ENCODE peak calls at places on chromosomes 6 and 20, in six cellular contexts. V, Z, G, H, M and X are unnamed samples.

GRCh38 chr20:18263723-18264122 is 24.6 kb upstream of the ZNF133 start:
- DNase-seq in V (peak; percentile 47), H (peak; percentile 65), G (no peak), Z (no peak), M (peak; percentile 21), X (no peak)

GRCh38 chr20:40607927-40608326 is 81.1 kb downstream of the MAFB start:
- DNase-seq in H (no peak), Z (no peak), M (no peak), V (no peak), G (no peak), X (no peak)

GRCh38 chr6:11460001-11460668 is 77.4 kb upstream of the TMEM170B start:
- DNase-seq in Z (no peak), V (no peak), M (peak; percentile 21), H (peak; percentile 44), G (no peak), X (no peak)

GRCh38 chr6:2687456-2687855 is 63.3 kb downstream of the MYLK4 start:
- DNase-seq in V (no peak), M (no peak), G (no peak), H (no peak), Z (no peak), X (no peak)

GRCh38 chr6:11198663-11199603 is 33.5 kb downstream of the NEDD9 start:
- DNase-seq in M (no peak), Z (peak; percentile 53), H (no peak), V (no peak), G (no peak), X (no peak)

GRCh38 chr20:6162239-6162638 is 39.4 kb upstream of the FERMT1 start:
- DNase-seq in Z (no peak), M (peak; percentile 77), H (no peak), G (peak; percentile 76), V (no peak), X (peak; percentile 6)

GRCh38 chr6:83792846-83793245 is 60.3 kb upstream of the RIPPLY2 start:
- DNase-seq in G (no peak), M (no peak), V (no peak), Z (no peak), H (no peak), X (no peak)

GRCh38 chr6:11161031-11161966 is 49.8 kb upstream of the ERVFRD-1 start:
- DNase-seq in M (no peak), V (no peak), G (no peak), Z (no peak), H (no peak), X (peak; percentile 55)

GRCh38 chr20:15654208-15654649 is 919.0 kb downstream of the KIF16B start:
- DNase-seq in Z (no peak), M (peak; percentile 20), H (peak; percentile 54), V (peak; percentile 45), G (peak; percentile 10), X (no peak)

GRCh38 chr6:10407018-10407673 is 7.7 kb downstream of the TFAP2A start:
- DNase-seq in M (no peak), Z (no peak), V (no peak), H (no peak), G (no peak), X (no peak)

GRCh38 chr6:38543022-38543421 is 96.7 kb downstream of the BTBD9 start:
- DNase-seq in Z (no peak), H (no peak), M (no peak), G (no peak), V (no peak), X (no peak)

GRCh38 chr6:169326067-169326799 is 72.6 kb upstream of the THBS2 start:
- DNase-seq in G (no peak), V (no peak), M (peak; percentile 48), Z (no peak), H (no peak), X (peak; percentile 30)

GRCh38 chr20:36421641-36422040 is 115.5 kb downstream of the DLGAP4 start:
- DNase-seq in V (no peak), G (no peak), H (no peak), Z (no peak), M (no peak), X (no peak)

GRCh38 chr20:24991897-24992419 is 593 bp downstream of the APMAP start:
- DNase-seq in M (peak; percentile 14), G (no peak), H (peak; percentile 50), Z (no peak), V (peak; percentile 33), X (peak; percentile 42)

GRCh38 chr6:122372647-122373046 is 26.8 kb upstream of the HSF2 start:
- DNase-seq in M (peak; percentile 30), H (no peak), Z (no peak), V (no peak), G (no peak), X (peak; percentile 22)

GRCh38 chr6:151294561-151295101 is 54.9 kb downstream of the AKAP12 start:
- DNase-seq in Z (no peak), M (no peak), G (no peak), H (no peak), V (no peak), X (peak; percentile 14)

GRCh38 chr20:56439784-56440291 is 27.8 kb downstream of the CASS4 start:
- DNase-seq in H (no peak), Z (no peak), G (no peak), V (peak; percentile 35), M (peak; percentile 99), X (peak; percentile 99)

GRCh38 chr6:157428418-157429202 is 47.6 kb downstream of the ZDHHC14 start:
- DNase-seq in M (no peak), G (no peak), H (no peak), V (no peak), Z (peak; percentile 89), X (no peak)

GRCh38 chr6:26327450-26328264 is 37.3 kb upstream of the BTN3A2 start:
- DNase-seq in Z (no peak), G (no peak), V (no peak), M (peak; percentile 85), H (peak; percentile 77), X (peak; percentile 51)

GRCh38 chr6:106163966-106164877 is 78.1 kb downstream of the PRDM1 start:
- DNase-seq in Z (no peak), G (peak; percentile 26), M (peak; percentile 92), V (no peak), H (no peak), X (peak; percentile 92)

GRCh38 chr6:110543106-110543505 is 66.7 kb upstream of the SLC22A16 start:
- DNase-seq in Z (no peak), H (no peak), M (no peak), V (peak; percentile 58), G (no peak), X (no peak)

GRCh38 chr6:140174509-140174908 is 800.1 kb upstream of the CITED2 start:
- DNase-seq in Z (peak; percentile 35), V (no peak), G (no peak), M (peak; percentile 93), H (no peak), X (peak; percentile 97)

GRCh38 chr6:13289789-13290318 is 38.5 kb downstream of the TBC1D7 start:
- DNase-seq in H (peak; percentile 48), Z (no peak), M (peak; percentile 26), G (no peak), V (no peak), X (no peak)

DNA sequence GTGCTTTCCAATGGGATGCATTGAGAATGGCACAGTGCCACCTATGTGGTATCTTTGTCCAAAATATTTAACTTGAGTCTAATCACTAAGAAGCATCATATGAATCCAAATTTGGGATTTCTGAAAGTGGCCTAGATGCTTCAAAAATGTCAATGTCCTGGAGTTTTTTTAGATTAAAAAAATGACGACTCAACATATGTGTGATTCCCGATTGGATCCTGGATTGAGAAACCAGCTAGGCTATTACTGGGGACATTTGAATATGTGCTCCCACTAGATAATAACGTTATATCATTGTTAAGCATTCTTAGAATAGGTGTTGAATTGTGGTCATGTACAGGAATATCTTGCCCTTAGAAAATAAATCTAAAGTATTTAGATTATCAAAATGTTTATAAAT is 189.2 kb downstream of the TBXT start:
- DNase-seq in H (no peak), V (no peak), Z (no peak), M (no peak), G (no peak), X (no peak)
- H3K4me3 ChIP-seq in H (no peak overlapping the region), V (no peak overlapping the region), Z (no peak overlapping the region), M (no peak overlapping the region), G (no peak overlapping the region), X (no peak overlapping the region)

GRCh38 chr6:137036566-137037300 is 8.0 kb downstream of the IL20RA start:
- DNase-seq in Z (no peak), H (peak; percentile 72), M (no peak), G (no peak), V (peak; percentile 55), X (no peak)

GRCh38 chr6:137039010-137039409 is 5.8 kb downstream of the IL20RA start:
- DNase-seq in V (no peak), G (no peak), H (peak; percentile 81), M (no peak), Z (no peak), X (no peak)

GRCh38 chr6:137043710-137044365 is 927 bp downstream of the IL20RA start:
- DNase-seq in Z (peak; percentile 1), G (peak; percentile 17), H (no peak), M (peak; percentile 52), V (peak; percentile 49), X (peak; percentile 70)

GRCh38 chr6:137044366-137045220 is at the start of gene IL20RA:
- DNase-seq in H (no peak), M (peak; percentile 8), V (peak; percentile 54), Z (no peak), G (no peak), X (peak; percentile 39)

GRCh38 chr6:137040393-137040792 is 4.4 kb downstream of the IL20RA start:
- DNase-seq in Z (no peak), V (no peak), M (no peak), H (no peak), G (no peak), X (no peak)
- TF ChIP-seq CTCF in Z (peak; percentile 18), V (no peak), M (no peak), H (no peak), G (no peak), X (no peak)

GRCh38 chr6:41405941-41406340 is 70.5 kb downstream of the NCR2 start:
- DNase-seq in M (no peak), Z (no peak), V (no peak), G (no peak), H (no peak), X (no peak)

GRCh38 chr6:41406821-41407787 is 71.7 kb downstream of the NCR2 start:
- DNase-seq in Z (no peak), V (no peak), M (no peak), H (no peak), G (no peak), X (no peak)

GRCh38 chr6:41409489-41409888 is 74.1 kb downstream of the NCR2 start:
- DNase-seq in G (no peak), Z (no peak), V (no peak), M (no peak), H (no peak), X (no peak)

GRCh38 chr6:41408982-41409381 is 73.6 kb downstream of the NCR2 start:
- DNase-seq in M (no peak), G (no peak), H (no peak), Z (no peak), V (no peak), X (no peak)

DNA sequence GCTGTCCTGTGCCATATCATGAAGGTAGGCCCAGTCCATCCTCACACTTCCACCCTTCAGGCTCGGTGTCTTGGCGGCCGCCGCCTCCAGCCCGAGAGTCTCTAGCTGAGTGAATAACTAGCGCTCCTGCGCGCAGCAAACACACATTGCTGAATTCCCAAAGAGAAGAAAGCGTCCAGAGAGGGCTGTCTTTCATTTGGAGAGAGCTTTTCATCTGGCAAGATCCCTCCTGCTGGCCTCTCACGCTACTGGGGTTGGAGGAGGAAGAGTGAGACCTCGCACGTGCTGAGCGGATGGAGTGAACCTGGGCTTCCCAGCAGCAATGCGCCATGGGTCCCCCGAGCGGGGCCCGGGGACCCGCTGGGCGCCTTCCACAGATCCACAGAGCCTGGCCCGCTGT is 73.2 kb downstream of the NCR2 start:
- DNase-seq in Z (no peak), V (no peak), H (no peak), M (no peak), G (no peak), X (no peak)
- H3K4me3 ChIP-seq in Z (no peak overlapping the region), V (no peak overlapping the region), H (no peak overlapping the region), M (no peak overlapping the region), G (no peak overlapping the region), X (no peak overlapping the region)

GRCh38 chr6:160088774-160089533 is 32.7 kb upstream of the SLC22A1 start:
- DNase-seq in M (no peak), G (no peak), Z (no peak), H (no peak), V (no peak), X (no peak)
- TF ChIP-seq CTCF in M (no peak), G (no peak), Z (no peak), H (no peak), V (no peak), X (no peak)